ENCODE peak calls at places on chromosomes 1 and 21, in six cellular contexts. One of them, this sample, is unnamed.

GRCh38 chr1:225809842-225810578 is at the start of gene EPHX1:
- DNase-seq in GM12891: peak
- DNase-seq in stomach: peak
- DNase-seq in breast epithelium: peak
- DNase-seq in prostate gland: peak
- DNase-seq in transverse colon: peak
- DNase-seq in this sample: peak

GRCh38 chr1:154937988-154938386 is 1.5 kb upstream of the PMVK start:
- DNase-seq in GM12891: no peak
- DNase-seq in stomach: no peak
- DNase-seq in breast epithelium: no peak
- DNase-seq in prostate gland: no peak
- DNase-seq in transverse colon: no peak
- DNase-seq in this sample: no peak

GRCh38 chr1:9196129-9197040 is 38.2 kb upstream of the H6PD start:
- DNase-seq in GM12891: no peak
- DNase-seq in stomach: peak
- DNase-seq in breast epithelium: peak
- DNase-seq in prostate gland: peak
- DNase-seq in transverse colon: peak
- DNase-seq in this sample: peak

GRCh38 chr21:45458281-45459170 is 53.6 kb downstream of the COL18A1 start:
- DNase-seq in GM12891: no peak
- DNase-seq in stomach: no peak
- DNase-seq in breast epithelium: no peak
- DNase-seq in prostate gland: no peak
- DNase-seq in transverse colon: no peak
- DNase-seq in this sample: no peak

GRCh38 chr1:42736152-42736551 is 3.9 kb downstream of the CLDN19 start:
- DNase-seq in GM12891: no peak
- DNase-seq in stomach: peak
- DNase-seq in breast epithelium: no peak
- DNase-seq in prostate gland: no peak
- DNase-seq in transverse colon: peak
- DNase-seq in this sample: no peak

GRCh38 chr1:111909010-111909409 is 80.5 kb downstream of the KCND3 start:
- DNase-seq in GM12891: no peak
- DNase-seq in stomach: no peak
- DNase-seq in breast epithelium: no peak
- DNase-seq in prostate gland: no peak
- DNase-seq in transverse colon: no peak
- DNase-seq in this sample: no peak

GRCh38 chr1:21896652-21897532 is 40.2 kb downstream of the HSPG2 start:
- DNase-seq in GM12891: no peak
- DNase-seq in stomach: peak
- DNase-seq in breast epithelium: peak
- DNase-seq in prostate gland: peak
- DNase-seq in transverse colon: peak
- DNase-seq in this sample: no peak

GRCh38 chr21:31885146-31885545 is 12.3 kb downstream of the HUNK start:
- DNase-seq in GM12891: no peak
- DNase-seq in stomach: no peak
- DNase-seq in breast epithelium: no peak
- DNase-seq in prostate gland: no peak
- DNase-seq in transverse colon: no peak
- DNase-seq in this sample: no peak

GRCh38 chr1:30249446-30250337 is 473.7 kb downstream of the MATN1 start:
- DNase-seq in GM12891: no peak
- DNase-seq in stomach: no peak
- DNase-seq in breast epithelium: no peak
- DNase-seq in prostate gland: no peak
- DNase-seq in transverse colon: no peak
- DNase-seq in this sample: no peak

GRCh38 chr1:25642710-25643109 is 26.1 kb downstream of the MAN1C1 start:
- DNase-seq in GM12891: peak
- DNase-seq in stomach: peak
- DNase-seq in breast epithelium: no peak
- DNase-seq in prostate gland: no peak
- DNase-seq in transverse colon: peak
- DNase-seq in this sample: no peak

GRCh38 chr1:226627924-226628623 is 79.5 kb downstream of the STUM start:
- DNase-seq in GM12891: no peak
- DNase-seq in stomach: no peak
- DNase-seq in breast epithelium: no peak
- DNase-seq in prostate gland: no peak
- DNase-seq in transverse colon: no peak
- DNase-seq in this sample: no peak

GRCh38 chr1:223642155-223642689 is 23.3 kb downstream of the CAPN8 start:
- DNase-seq in GM12891: no peak
- DNase-seq in stomach: no peak
- DNase-seq in breast epithelium: no peak
- DNase-seq in prostate gland: no peak
- DNase-seq in transverse colon: no peak
- DNase-seq in this sample: no peak

GRCh38 chr1:202979459-202979858 is 12.4 kb upstream of the CYB5R1 start:
- DNase-seq in GM12891: no peak
- DNase-seq in stomach: no peak
- DNase-seq in breast epithelium: no peak
- DNase-seq in prostate gland: no peak
- DNase-seq in transverse colon: no peak
- DNase-seq in this sample: no peak

GRCh38 chr1:24117722-24118409 is 5.9 kb upstream of the MYOM3 start:
- DNase-seq in GM12891: no peak
- DNase-seq in stomach: peak
- DNase-seq in breast epithelium: no peak
- DNase-seq in prostate gland: no peak
- DNase-seq in transverse colon: peak
- DNase-seq in this sample: no peak

GRCh38 chr21:44943686-44944550 is 4.1 kb downstream of the SLX9 start:
- DNase-seq in GM12891: no peak
- DNase-seq in stomach: no peak
- DNase-seq in breast epithelium: no peak
- DNase-seq in prostate gland: no peak
- DNase-seq in transverse colon: no peak
- DNase-seq in this sample: no peak

GRCh38 chr21:39319814-39320332 is 6.4 kb upstream of the BRWD1 start:
- DNase-seq in GM12891: no peak
- DNase-seq in stomach: no peak
- DNase-seq in breast epithelium: no peak
- DNase-seq in prostate gland: no peak
- DNase-seq in transverse colon: no peak
- DNase-seq in this sample: no peak

GRCh38 chr1:112955678-112956502 is at the start of gene SLC16A1:
- DNase-seq in GM12891: peak
- DNase-seq in stomach: peak
- DNase-seq in breast epithelium: peak
- DNase-seq in prostate gland: peak
- DNase-seq in transverse colon: peak
- DNase-seq in this sample: peak
- TF ChIP-seq POLR2AphosphoS5 in GM12891: peak
- TF ChIP-seq POLR2AphosphoS5 in stomach: peak
- TF ChIP-seq POLR2AphosphoS5 in breast epithelium: peak
- TF ChIP-seq POLR2AphosphoS5 in prostate gland: peak
- TF ChIP-seq POLR2AphosphoS5 in transverse colon: peak
- TF ChIP-seq POLR2AphosphoS5 in this sample: peak

GRCh38 chr1:213976665-213977485 is 10.9 kb upstream of the PROX1 start:
- DNase-seq in GM12891: no peak
- DNase-seq in stomach: no peak
- DNase-seq in breast epithelium: no peak
- DNase-seq in prostate gland: no peak
- DNase-seq in transverse colon: no peak
- DNase-seq in this sample: no peak

GRCh38 chr1:213980906-213981305 is 6.9 kb upstream of the PROX1 start:
- DNase-seq in GM12891: no peak
- DNase-seq in stomach: no peak
- DNase-seq in breast epithelium: no peak
- DNase-seq in prostate gland: no peak
- DNase-seq in transverse colon: no peak
- DNase-seq in this sample: no peak

GRCh38 chr1:213979751-213980605 is 7.8 kb upstream of the PROX1 start:
- DNase-seq in GM12891: no peak
- DNase-seq in stomach: no peak
- DNase-seq in breast epithelium: no peak
- DNase-seq in prostate gland: no peak
- DNase-seq in transverse colon: no peak
- DNase-seq in this sample: no peak

GRCh38 chr1:213977909-213978308 is 9.9 kb upstream of the PROX1 start:
- DNase-seq in GM12891: no peak
- DNase-seq in stomach: no peak
- DNase-seq in breast epithelium: no peak
- DNase-seq in prostate gland: no peak
- DNase-seq in transverse colon: no peak
- DNase-seq in this sample: no peak

GRCh38 chr1:213977486-213977842 is 10.3 kb upstream of the PROX1 start:
- DNase-seq in GM12891: no peak
- DNase-seq in stomach: peak
- DNase-seq in breast epithelium: no peak
- DNase-seq in prostate gland: no peak
- DNase-seq in transverse colon: no peak
- DNase-seq in this sample: no peak
- TF ChIP-seq POLR2A in GM12891: no peak
- TF ChIP-seq POLR2A in stomach: no peak
- TF ChIP-seq POLR2A in breast epithelium: no peak
- TF ChIP-seq POLR2A in prostate gland: no peak
- TF ChIP-seq POLR2A in transverse colon: no peak
- TF ChIP-seq POLR2A in this sample: no peak

DNA sequence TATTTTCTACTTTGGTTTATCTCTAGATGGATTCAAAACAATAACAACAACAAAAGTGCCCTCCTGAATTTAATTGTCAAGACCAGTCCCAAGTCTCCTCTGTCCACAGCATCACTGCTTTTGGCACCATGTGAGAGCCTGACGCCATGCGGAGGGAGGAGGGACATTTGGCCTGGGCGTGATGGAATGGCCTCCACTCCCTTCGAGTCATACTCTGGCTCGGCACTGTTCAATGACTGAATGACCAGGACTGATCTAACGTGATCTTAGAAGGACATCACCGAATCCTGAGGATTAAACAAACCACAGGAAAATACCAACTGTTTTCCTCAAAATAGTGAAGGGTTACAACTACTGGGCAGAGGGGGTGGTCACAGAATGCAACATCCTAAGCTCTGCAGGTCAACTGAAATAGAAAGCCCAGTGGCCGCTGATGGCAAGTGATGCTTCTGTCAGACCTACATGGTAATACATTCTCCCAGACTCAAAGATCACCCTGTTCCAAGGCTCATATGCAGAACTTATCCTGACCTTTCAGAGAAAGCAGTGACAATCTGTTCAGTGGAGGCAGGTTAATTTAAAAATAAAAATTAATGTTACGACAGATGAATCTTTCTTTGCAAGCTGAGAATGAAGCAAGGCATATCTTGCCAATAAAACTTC is 19.1 kb downstream of the SRSF4 start:
- DNase-seq in GM12891: no peak
- DNase-seq in stomach: no peak
- DNase-seq in breast epithelium: no peak
- DNase-seq in prostate gland: no peak
- DNase-seq in transverse colon: peak
- DNase-seq in this sample: no peak
- TF ChIP-seq POLR2AphosphoS5 in GM12891: no peak
- TF ChIP-seq POLR2AphosphoS5 in stomach: no peak
- TF ChIP-seq POLR2AphosphoS5 in breast epithelium: no peak
- TF ChIP-seq POLR2AphosphoS5 in prostate gland: no peak
- TF ChIP-seq POLR2AphosphoS5 in transverse colon: no peak
- TF ChIP-seq POLR2AphosphoS5 in this sample: no peak

DNA sequence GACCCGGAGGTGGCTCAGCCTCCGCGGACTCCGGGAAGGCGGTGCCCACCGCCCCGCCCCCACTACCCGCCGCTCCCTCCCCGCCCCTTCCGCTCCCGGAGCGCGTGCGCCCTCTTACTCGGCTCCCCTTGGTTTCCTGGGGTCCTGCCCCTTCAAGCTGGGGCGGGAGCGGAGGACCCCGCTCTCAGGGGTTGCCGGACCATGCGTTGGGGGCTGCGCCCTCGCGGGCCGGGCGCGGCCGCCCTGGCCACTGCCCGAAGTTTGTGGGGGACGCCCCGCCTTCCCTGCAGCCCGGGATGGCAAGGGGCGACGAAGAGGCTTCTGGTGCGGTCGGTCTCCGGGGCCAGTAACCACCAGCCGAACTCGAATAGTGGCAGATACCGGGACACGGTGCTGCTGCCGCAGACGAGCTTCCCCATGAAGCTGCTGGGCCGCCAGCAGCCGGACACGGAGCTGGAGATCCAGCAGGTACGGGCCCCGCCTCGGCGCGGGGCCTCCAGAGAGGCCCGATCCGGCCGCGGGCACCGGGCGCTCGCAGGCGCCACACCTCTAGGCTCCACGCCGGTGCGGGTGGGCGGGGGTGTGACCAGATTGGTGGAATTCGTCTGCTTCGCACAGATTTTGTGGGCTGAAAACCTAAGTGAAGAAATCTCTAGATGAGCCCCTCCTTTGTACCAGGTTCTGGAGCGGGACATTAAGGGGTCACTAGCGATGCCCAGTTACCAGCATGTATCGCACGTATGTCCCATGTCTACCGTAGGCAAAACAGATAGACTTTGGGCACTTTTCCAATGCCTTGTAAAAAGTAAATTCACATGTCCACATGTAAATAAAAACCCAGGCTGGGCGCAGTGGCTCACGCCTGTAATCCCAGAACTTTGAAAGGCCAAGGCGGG is at the start of gene IARS2:
- DNase-seq in GM12891: peak
- DNase-seq in stomach: peak
- DNase-seq in breast epithelium: peak
- DNase-seq in prostate gland: peak
- DNase-seq in transverse colon: peak
- DNase-seq in this sample: peak
- TF ChIP-seq POLR2A in GM12891: no peak
- TF ChIP-seq POLR2A in stomach: no peak
- TF ChIP-seq POLR2A in breast epithelium: no peak
- TF ChIP-seq POLR2A in prostate gland: peak
- TF ChIP-seq POLR2A in transverse colon: peak
- TF ChIP-seq POLR2A in this sample: peak

DNA sequence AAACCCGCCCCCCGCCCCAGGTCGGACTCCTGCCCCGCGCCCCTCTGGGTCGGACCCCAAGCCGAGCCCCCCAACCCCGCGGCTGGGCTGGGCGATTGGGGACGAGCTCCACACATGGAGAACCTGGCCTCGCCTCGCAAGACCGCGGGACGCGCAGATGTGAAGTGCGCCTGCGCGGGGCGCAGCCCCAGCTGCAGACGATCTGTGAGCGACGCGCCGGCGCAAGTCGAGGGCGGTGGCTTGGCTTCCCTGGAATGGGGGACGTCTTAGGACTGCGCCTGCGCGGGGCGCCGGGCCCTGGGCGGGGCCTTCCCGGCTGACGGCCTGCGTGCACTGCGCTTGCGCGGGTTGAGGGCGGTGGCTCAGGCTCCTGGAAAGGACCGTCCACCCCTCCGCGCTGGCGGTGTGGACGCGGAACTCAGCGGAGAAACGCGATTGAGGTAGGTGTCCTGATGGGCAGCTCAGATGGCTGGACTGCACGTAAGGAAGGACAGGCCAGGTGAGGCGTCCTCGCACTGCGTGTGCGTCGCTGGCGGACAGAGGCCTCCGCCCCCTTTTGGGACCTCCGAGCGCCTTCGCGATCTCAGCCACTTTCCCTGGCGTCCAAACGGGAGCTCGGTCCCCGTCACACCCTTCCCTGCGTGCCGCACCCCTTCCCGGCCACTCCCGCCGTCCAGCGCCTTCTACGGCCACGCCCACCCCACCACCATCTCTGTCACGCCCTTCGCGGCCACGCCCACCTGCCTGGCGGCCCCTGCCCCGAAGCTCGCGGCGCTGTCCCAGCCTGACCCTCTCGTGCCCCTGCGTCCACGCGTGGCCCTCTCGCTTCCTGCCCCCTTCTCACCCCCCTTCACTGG is at the start of gene PRMT2:
- DNase-seq in GM12891: peak
- DNase-seq in stomach: peak
- DNase-seq in breast epithelium: peak
- DNase-seq in prostate gland: peak
- DNase-seq in transverse colon: peak
- DNase-seq in this sample: peak
- TF ChIP-seq POLR2AphosphoS5 in GM12891: peak
- TF ChIP-seq POLR2AphosphoS5 in stomach: peak
- TF ChIP-seq POLR2AphosphoS5 in breast epithelium: peak
- TF ChIP-seq POLR2AphosphoS5 in prostate gland: peak
- TF ChIP-seq POLR2AphosphoS5 in transverse colon: peak
- TF ChIP-seq POLR2AphosphoS5 in this sample: peak